ENCODE peak calls at places on chromosomes 6 and 20, in six cellular contexts. J is heart left ventricle; H is stimulated activated CD4-positive, alpha-beta T cell treated with anti-CD3 and anti-CD28 coated beads, Interleukin-1b, Interleukin-23, amount 100 ng/mL, for 48 hours; B is naive B cell; A is AG20443; F is ovary. I is an unnamed sample.

GRCh38 chr20:20780127-20780822 is 67.8 kb upstream of the RALGAPA2 start:
- DNase-seq in F (peak; percentile 56), B (no peak), H (no peak), A (peak; percentile 33), J (peak; percentile 85), I (peak; percentile 90)

GRCh38 chr20:61328906-61329558 is 77.0 kb downstream of the CDH4 start:
- DNase-seq in A (peak; percentile 25), H (no peak), F (peak; percentile 41), J (peak; percentile 37), B (no peak), I (no peak)

GRCh38 chr6:44093750-44094402 is 33.4 kb downstream of the MRPL14 start:
- DNase-seq in B (no peak), H (no peak), J (no peak), A (no peak), F (no peak), I (no peak)

GRCh38 chr20:60001027-60001567 is 42.9 kb downstream of the CDH26 start:
- DNase-seq in F (no peak), H (no peak), A (no peak), J (peak; percentile 43), B (no peak), I (no peak)

GRCh38 chr6:36908758-36909157 is 23.0 kb downstream of the C6orf89 start:
- DNase-seq in F (no peak), B (no peak), J (no peak), A (no peak), H (no peak), I (no peak)

GRCh38 chr20:38237381-38237780 is 23.2 kb downstream of the KIAA1755 start:
- DNase-seq in F (no peak), B (no peak), A (no peak), H (no peak), J (no peak), I (no peak)

GRCh38 chr20:50472693-50473610 is 37.2 kb upstream of the PTPN1 start:
- DNase-seq in F (no peak), B (no peak), A (no peak), H (no peak), J (no peak), I (no peak)

GRCh38 chr20:43821795-43822194 is 92.9 kb upstream of the TOX2 start:
- DNase-seq in F (no peak), A (no peak), H (peak; percentile 40), J (no peak), B (no peak), I (no peak)

GRCh38 chr20:31484001-31484400 is 8.9 kb downstream of the REM1 start:
- DNase-seq in B (no peak), H (peak; percentile 24), J (no peak), A (peak; percentile 83), F (peak; percentile 63), I (no peak)

GRCh38 chr20:46040902-46041535 is 12.0 kb downstream of the SLC12A5 start:
- DNase-seq in J (no peak), B (peak; percentile 21), A (peak; percentile 51), F (peak; percentile 68), H (no peak), I (peak; percentile 54)

GRCh38 chr20:4051413-4052138 is 36.2 kb upstream of the RNF24 start:
- DNase-seq in A (no peak), B (no peak), F (no peak), J (no peak), H (no peak), I (no peak)

GRCh38 chr6:45422541-45423110 is 44.9 kb upstream of the SUPT3H start:
- DNase-seq in B (peak; percentile 37), J (peak; percentile 50), F (peak; percentile 62), A (peak; percentile 49), H (peak; percentile 59), I (peak; percentile 36)

GRCh38 chr6:157510329-157511188 is 129.6 kb downstream of the ZDHHC14 start:
- DNase-seq in A (no peak), J (no peak), B (no peak), F (no peak), H (no peak), I (no peak)

GRCh38 chr6:29967379-29968010 is 25.2 kb downstream of the HLA-A start:
- DNase-seq in J (peak; percentile 40), B (no peak), H (no peak), A (no peak), F (no peak), I (peak; percentile 43)

GRCh38 chr6:4383910-4384637 is 248.7 kb upstream of the ECI2 start:
- DNase-seq in H (no peak), B (no peak), A (no peak), J (no peak), F (no peak), I (no peak)

GRCh38 chr6:26097268-26097875 is 10.1 kb downstream of the HFE start:
- DNase-seq in F (peak; percentile 61), A (peak; percentile 57), J (peak; percentile 43), H (peak; percentile 60), B (peak; percentile 57), I (peak; percentile 64)

GRCh38 chr6:148440877-148441453 is 98.3 kb downstream of the SASH1 start:
- DNase-seq in A (peak; percentile 88), B (no peak), F (peak; percentile 80), J (peak; percentile 58), H (no peak), I (peak; percentile 97)

GRCh38 chr6:14871196-14871595 is 374.7 kb upstream of the JARID2 start:
- DNase-seq in H (no peak), J (peak; percentile 83), A (no peak), B (no peak), F (no peak), I (no peak)

GRCh38 chr6:142155895-142156757 is 9.1 kb downstream of the VTA1 start:
- DNase-seq in A (peak; percentile 14), F (no peak), H (no peak), B (no peak), J (no peak), I (no peak)

GRCh38 chr6:44263357-44264100 is 1.8 kb downstream of the NFKBIE start:
- DNase-seq in B (peak; percentile 77), H (peak; percentile 42), F (no peak), J (no peak), A (no peak), I (no peak)

GRCh38 chr6:170292778-170293164 is 1.9 kb upstream of the DLL1 start:
- DNase-seq in H (no peak), J (no peak), B (no peak), A (no peak), F (no peak), I (no peak)

GRCh38 chr6:108171918-108172516 is 6.2 kb downstream of the NR2E1 start:
- DNase-seq in F (no peak), A (no peak), B (no peak), H (no peak), J (no peak), I (no peak)

GRCh38 chr6:42279966-42280629 is 62.4 kb upstream of the MRPS10 start:
- DNase-seq in F (peak; percentile 61), A (peak; percentile 53), H (no peak), B (no peak), J (peak; percentile 53), I (no peak)

GRCh38 chr6:83792846-83793245 is 60.3 kb upstream of the RIPPLY2 start:
- DNase-seq in H (no peak), J (no peak), B (no peak), A (no peak), F (no peak), I (no peak)

GRCh38 chr20:18007534-18008292 is 38.9 kb downstream of the MGME1 start:
- DNase-seq in H (no peak), B (no peak), A (no peak), F (peak; percentile 77), J (no peak), I (peak; percentile 82)

GRCh38 chr6:100726741-100727140 is 154.4 kb downstream of the ASCC3 start:
- DNase-seq in F (no peak), B (no peak), J (no peak), A (no peak), H (no peak), I (no peak)

GRCh38 chr6:39834278-39834677 is 42.1 kb downstream of the DAAM2 start:
- DNase-seq in F (no peak), H (no peak), A (no peak), B (no peak), J (no peak), I (no peak)

GRCh38 chr6:53513056-53513455 is 31.8 kb downstream of the GCLC start:
- DNase-seq in A (no peak), B (no peak), F (no peak), H (no peak), J (no peak), I (no peak)

GRCh38 chr6:81787313-81788068 is 35.0 kb upstream of the TENT5A start:
- DNase-seq in A (peak; percentile 13), F (no peak), H (no peak), J (no peak), B (no peak), I (no peak)

GRCh38 chr20:20410678-20411077 is 42.8 kb downstream of the INSM1 start:
- DNase-seq in J (peak; percentile 71), A (no peak), H (no peak), F (peak; percentile 60), B (no peak), I (no peak)

GRCh38 chr6:169156108-169156821 is 97.4 kb downstream of the THBS2 start:
- DNase-seq in F (no peak), H (no peak), B (no peak), J (no peak), A (no peak), I (no peak)

GRCh38 chr6:39791311-39791710 is 865 bp upstream of the DAAM2 start:
- DNase-seq in A (peak; percentile 25), B (no peak), F (no peak), J (no peak), H (no peak), I (peak; percentile 17)

GRCh38 chr6:82588020-82588419 is 224.4 kb downstream of the TPBG start:
- DNase-seq in F (no peak), A (no peak), J (no peak), B (no peak), H (no peak), I (no peak)

GRCh38 chr20:10855031-10855430 is 181.2 kb upstream of the JAG1 start:
- DNase-seq in F (no peak), A (no peak), H (no peak), J (no peak), B (no peak), I (no peak)

GRCh38 chr20:32965581-32966373 is 38.5 kb downstream of the SUN5 start:
- DNase-seq in B (no peak), A (peak; percentile 9), F (no peak), H (no peak), J (no peak), I (no peak)

GRCh38 chr6:144893737-144894151 is 608.6 kb downstream of the UTRN start:
- DNase-seq in A (no peak), F (no peak), J (no peak), B (no peak), H (no peak), I (no peak)

GRCh38 chr6:139852067-139852466 is 477.6 kb upstream of the CITED2 start:
- DNase-seq in A (no peak), J (no peak), H (no peak), B (no peak), F (no peak), I (no peak)

GRCh38 chr20:57525328-57526053 is 551 bp upstream of the CTCFL start:
- DNase-seq in B (no peak), H (no peak), F (no peak), J (no peak), A (no peak), I (no peak)

GRCh38 chr6:141580988-141581387 is 551.7 kb upstream of the GJE1 start:
- DNase-seq in B (no peak), J (no peak), A (peak; percentile 41), F (no peak), H (no peak), I (no peak)

GRCh38 chr6:40962241-40962640 is 76.8 kb downstream of the UNC5CL start:
- DNase-seq in J (no peak), A (peak; percentile 85), H (peak; percentile 34), F (no peak), B (no peak), I (peak; percentile 22)

I was measured in thyroid gland.